ENCODE peak calls at places on chromosomes 2 and 18, in seven cellular contexts. W is GM23338, O is esophagus squamous epithelium, C is tibial nerve, T is body of pancreas, B is left ventricle myocardium inferior, P is IMR-90. A is an unnamed sample.

GRCh38 chr2:18589354-18589753 is at the start of gene NT5C1B:
- DNase-seq in W (no peak), T (no peak), C (no peak), O (no peak), B (no peak), P (no peak), A (no peak)

GRCh38 chr2:160440888-160441287 is 52.7 kb downstream of the RBMS1 start:
- DNase-seq in W (no peak), B (no peak), C (no peak), P (no peak), T (no peak), O (no peak), A (no peak)

GRCh38 chr2:62054029-62054791 is 141.7 kb upstream of the B3GNT2 start:
- DNase-seq in B (no peak), P (no peak), O (no peak), T (no peak), W (no peak), C (no peak), A (no peak)

GRCh38 chr18:26471027-26471426 is 77.3 kb downstream of the KCTD1 start:
- DNase-seq in P (peak), O (no peak), T (no peak), W (no peak), B (no peak), C (no peak), A (no peak)

GRCh38 chr2:157107877-157108276 is 149.6 kb upstream of the GALNT5 start:
- DNase-seq in P (peak), B (no peak), C (no peak), W (no peak), T (no peak), O (no peak), A (peak)

GRCh38 chr2:73243884-73244570 is 9.9 kb downstream of the CCT7 start:
- DNase-seq in C (no peak), W (no peak), B (no peak), O (no peak), T (no peak), P (peak), A (no peak)

GRCh38 chr18:61852496-61852895 is 40.3 kb downstream of the RNF152 start:
- DNase-seq in W (no peak), B (no peak), C (no peak), P (no peak), T (no peak), O (no peak), A (no peak)

GRCh38 chr18:13993730-13994129 is 78.4 kb upstream of the MC2R start:
- DNase-seq in O (no peak), B (no peak), P (no peak), C (no peak), W (no peak), T (no peak), A (no peak)

GRCh38 chr2:240872317-240873097 is 3.9 kb downstream of the AGXT start:
- DNase-seq in C (no peak), O (no peak), B (no peak), T (no peak), W (no peak), P (no peak), A (no peak)

GRCh38 chr2:240873098-240873788 is 4.6 kb downstream of the AGXT start:
- DNase-seq in T (no peak), B (no peak), C (no peak), P (no peak), O (no peak), W (no peak), A (no peak)

GRCh38 chr2:240875228-240876034 is 6.8 kb downstream of the AGXT start:
- DNase-seq in O (no peak), P (no peak), T (no peak), C (no peak), W (no peak), B (no peak), A (no peak)

GRCh38 chr2:240874715-240875227 is 6.1 kb downstream of the AGXT start:
- DNase-seq in W (no peak), O (no peak), P (no peak), T (no peak), B (no peak), C (no peak), A (no peak)

GRCh38 chr2:240873805-240874714 is 5.4 kb downstream of the AGXT start:
- DNase-seq in O (no peak), W (peak), C (no peak), B (no peak), P (peak), T (no peak), A (no peak)
- H3K27ac ChIP-seq in O (no peak), W (no peak), C (no peak), B (no peak), P (no peak), T (no peak), A (no peak)

DNA sequence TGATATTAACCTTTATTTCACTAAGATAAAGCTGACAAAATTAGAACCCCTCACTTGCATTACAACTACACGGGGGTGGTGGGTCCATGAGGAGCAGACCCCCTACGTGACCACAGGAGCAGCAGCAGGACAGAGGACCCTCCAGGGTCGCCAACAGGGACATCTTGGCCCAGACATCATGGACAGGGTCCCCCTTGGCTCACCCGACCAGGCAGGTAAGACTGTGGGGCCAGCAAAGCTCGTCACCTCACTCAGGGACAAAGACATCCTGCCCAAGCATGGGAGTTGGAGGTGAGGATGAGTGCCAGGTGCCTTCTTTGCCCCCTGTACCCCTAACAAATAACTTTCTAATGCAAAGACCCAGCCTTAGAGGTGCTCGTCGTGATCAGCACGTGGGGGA is 111.3 kb upstream of the RAB6C start:
- DNase-seq in B (no peak), C (no peak), O (no peak), W (no peak), T (no peak), P (no peak), A (no peak)
- H3K27ac ChIP-seq in B (no peak), C (no peak), O (no peak), W (no peak), T (no peak), P (no peak), A (no peak)

GRCh38 chr18:68840554-68841263 is 42.8 kb downstream of the CCDC102B start:
- DNase-seq in O (no peak), C (no peak), P (peak), T (no peak), W (peak), B (no peak), A (peak)
- H3K27ac ChIP-seq in O (no peak), C (no peak), P (peak), T (no peak), W (no peak), B (peak), A (no peak)

DNA sequence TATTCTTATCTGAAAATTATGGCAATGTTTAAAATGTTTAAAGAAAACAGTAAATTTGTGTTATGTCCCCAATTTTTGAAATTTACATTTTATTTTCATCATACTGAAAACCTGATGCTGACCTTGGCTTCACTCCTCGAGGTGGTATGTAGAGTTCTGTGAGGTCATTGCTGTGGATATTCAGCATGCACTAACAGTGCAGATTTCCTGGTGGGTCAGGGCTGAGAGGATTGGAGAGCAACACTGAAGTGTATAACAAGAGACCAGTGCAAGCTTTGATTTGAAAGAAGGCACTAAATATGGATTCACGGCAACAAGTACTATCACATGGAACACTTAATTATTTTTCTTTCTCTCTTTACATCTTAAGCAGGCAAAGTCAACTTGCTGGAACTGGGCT is 134.1 kb downstream of the SLC8A1 start:
- DNase-seq in P (no peak), W (no peak), T (no peak), B (no peak), C (no peak), O (no peak), A (no peak)
- H3K27ac ChIP-seq in P (no peak), W (no peak), T (no peak), B (peak), C (no peak), O (no peak), A (no peak)

DNA sequence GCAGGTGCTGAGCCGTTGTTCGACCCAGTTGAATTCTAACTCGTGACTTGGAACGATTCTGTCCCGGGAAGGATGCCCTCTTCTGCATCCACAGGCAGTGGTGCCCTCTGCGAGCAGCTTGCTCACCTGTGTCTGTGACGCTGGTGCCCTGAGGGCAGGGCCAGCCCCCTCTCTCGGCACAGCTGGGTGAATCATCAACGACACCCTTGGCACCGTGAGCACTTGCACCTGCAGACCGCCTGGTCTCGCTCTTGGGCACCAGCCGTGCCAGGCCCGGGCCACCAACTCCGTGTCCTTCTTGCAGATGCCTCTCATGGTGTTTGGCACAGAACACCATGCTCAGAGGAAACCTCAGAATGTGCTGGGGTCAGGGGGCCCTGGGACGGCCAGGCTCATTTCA is 75.0 kb downstream of the SLC66A2 start:
- DNase-seq in T (no peak), B (no peak), O (no peak), C (peak), P (no peak), W (no peak), A (no peak)
- H3K27ac ChIP-seq in T (no peak), B (no peak), O (no peak), C (no peak), P (no peak), W (no peak), A (no peak)

DNA sequence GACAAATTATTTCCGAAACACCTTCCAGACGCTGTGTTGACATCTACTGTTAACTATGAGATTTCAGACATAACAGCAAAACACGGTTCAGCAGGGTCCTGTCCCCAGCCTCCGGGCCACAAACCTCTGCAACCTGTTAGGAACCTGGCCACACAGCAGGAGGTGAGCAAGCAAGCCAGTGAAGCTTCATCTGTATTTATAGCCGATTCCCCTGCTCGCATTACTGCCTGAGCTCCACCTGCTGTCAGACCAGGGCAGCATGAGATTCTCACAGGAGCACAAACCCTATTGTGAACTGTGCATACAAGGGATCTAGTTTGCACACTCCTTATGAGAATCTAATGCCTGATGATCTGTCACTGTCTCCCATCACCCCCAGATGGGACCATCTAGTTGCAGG is 31.1 kb downstream of the NDUFA10 start:
- DNase-seq in W (peak), O (no peak), T (no peak), B (no peak), P (no peak), C (no peak), A (no peak)
- H3K27ac ChIP-seq in W (no peak), O (no peak), T (no peak), B (no peak), P (no peak), C (no peak), A (no peak)

DNA sequence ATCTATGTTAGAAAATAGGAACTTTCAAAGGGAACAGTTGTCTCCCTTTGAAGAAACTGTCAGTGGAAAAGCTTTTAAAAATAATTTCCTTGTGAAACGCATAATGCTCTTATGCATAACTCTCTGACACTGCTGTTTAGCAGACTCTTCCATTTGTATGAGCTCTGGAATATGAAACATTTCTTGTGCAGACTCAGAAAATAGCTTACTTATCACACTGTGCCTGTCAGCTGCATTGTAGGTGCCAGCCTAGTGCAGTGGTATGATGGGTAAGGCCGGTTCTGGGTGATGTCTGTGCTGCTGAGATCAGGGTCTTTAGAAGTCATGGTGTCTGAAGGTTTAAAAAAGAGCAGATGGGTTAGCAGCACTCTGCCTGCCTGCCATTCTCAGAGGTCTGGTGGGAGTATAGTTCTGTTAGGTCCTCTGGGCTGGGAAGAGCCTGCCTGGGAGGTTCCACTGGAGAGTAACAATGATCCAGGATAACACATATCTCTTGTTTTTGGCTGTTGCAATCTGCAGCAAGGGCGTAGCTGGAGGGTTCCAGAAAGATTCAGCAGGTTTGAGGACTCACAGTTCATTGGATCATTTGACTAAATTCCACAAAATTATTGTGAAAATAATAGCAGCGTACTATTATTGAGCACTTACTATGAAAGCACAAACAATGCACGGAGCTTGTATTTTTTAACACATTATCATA is 283.2 kb upstream of the MEX3C start:
- DNase-seq in W (no peak), T (no peak), B (peak), P (no peak), O (no peak), C (no peak), A (no peak)
- H3K27ac ChIP-seq in W (no peak), T (no peak), B (peak), P (no peak), O (no peak), C (no peak), A (no peak)

GRCh38 chr2:42829556-42830510 is 37.5 kb upstream of the HAAO start:
- DNase-seq in T (no peak), C (no peak), B (no peak), P (no peak), O (no peak), W (no peak), A (no peak)
- H3K27ac ChIP-seq in T (no peak), C (peak), B (peak), P (no peak), O (peak), W (no peak), A (no peak)

DNA sequence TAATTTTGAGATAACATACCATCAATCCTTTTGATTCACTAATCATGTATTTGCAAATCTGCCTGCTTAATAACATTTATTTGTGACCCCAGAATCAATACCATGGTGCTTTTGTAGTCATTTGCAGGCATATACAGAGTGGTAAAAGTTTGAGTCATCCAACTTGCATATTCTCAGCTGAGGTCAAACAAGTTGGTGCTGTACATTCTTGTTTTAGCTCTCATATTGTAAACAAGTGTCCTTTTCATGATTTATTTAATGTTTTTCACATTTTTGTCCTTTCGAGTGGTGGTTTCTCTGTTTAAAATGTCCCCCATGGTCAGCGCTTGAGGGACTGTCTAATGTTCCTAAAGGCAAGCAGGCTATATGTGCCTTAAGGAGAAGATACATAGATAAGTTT is 17.5 kb downstream of the RAB27B start:
- DNase-seq in O (no peak), W (no peak), T (no peak), C (no peak), B (no peak), P (peak), A (no peak)
- H3K27ac ChIP-seq in O (no peak), W (no peak), T (no peak), C (no peak), B (no peak), P (no peak), A (no peak)